ENCODE peak calls at places on chromosomes 11 and 22, in five cellular contexts. D is cardiac muscle cell, P is aorta, B is H9, W is stomach. Y is an unnamed sample.

GRCh38 chr22:25623310-25623734 is 58.8 kb downstream of the GRK3 start:
- DNase-seq in B (no peak), D (no peak), W (no peak), P (no peak), Y (no peak)

GRCh38 chr11:8757533-8757932 is 74.9 kb downstream of the RPL27A start:
- DNase-seq in B (no peak), W (no peak), P (no peak), D (no peak), Y (no peak)

GRCh38 chr22:49454726-49455125 is 372.9 kb downstream of the BRD1 start:
- DNase-seq in P (no peak), W (no peak), B (no peak), D (no peak), Y (no peak)

GRCh38 chr22:32475428-32476010 is 908 bp downstream of the FBXO7 start:
- DNase-seq in P (peak; percentile 56), W (peak; percentile 40), D (peak; percentile 63), B (peak; percentile 32), Y (peak; percentile 58)

GRCh38 chr22:50696251-50696798 is 23.7 kb downstream of the SHANK3 start:
- DNase-seq in W (no peak), P (no peak), B (no peak), D (no peak), Y (peak; percentile 48)

GRCh38 chr22:42560381-42560780 is 6.6 kb downstream of the SERHL2 start:
- DNase-seq in P (no peak), D (no peak), B (no peak), W (no peak), Y (no peak)

GRCh38 chr22:23762866-23763578 is at the start of gene C22orf15:
- DNase-seq in B (peak; percentile 77), D (no peak), P (no peak), W (no peak), Y (no peak)

GRCh38 chr11:12842933-12843636 is 166.0 kb upstream of the RASSF10 start:
- DNase-seq in W (no peak), D (peak; percentile 75), P (no peak), B (no peak), Y (no peak)

GRCh38 chr11:67195971-67196418 is 70.3 kb upstream of the GRK2 start:
- DNase-seq in W (no peak), D (no peak), B (no peak), P (no peak), Y (no peak)

GRCh38 chr22:39839198-39839597 is 54.4 kb downstream of the ENTHD1 start:
- DNase-seq in B (no peak), D (no peak), P (no peak), W (no peak), Y (no peak)

GRCh38 chr11:74838188-74838587 is 89.5 kb downstream of the RNF169 start:
- DNase-seq in D (no peak), B (no peak), P (no peak), W (no peak), Y (no peak)

GRCh38 chr22:46388647-46389046 is 53.1 kb downstream of the TRMU start:
- DNase-seq in B (no peak), P (no peak), W (no peak), D (no peak), Y (no peak)

GRCh38 chr11:68014157-68014965 is 4.2 kb downstream of the ALDH3B1 start:
- DNase-seq in P (peak; percentile 76), D (no peak), B (no peak), W (peak; percentile 79), Y (no peak)

GRCh38 chr11:1260023-1260501 is 37.2 kb downstream of the MUC5B start:
- DNase-seq in D (no peak), P (no peak), B (peak; percentile 57), W (peak; percentile 41), Y (no peak)

GRCh38 chr22:31496007-31496734 is at the start of gene SFI1:
- DNase-seq in W (peak; percentile 92), P (peak; percentile 96), B (peak; percentile 89), D (peak; percentile 92), Y (peak; percentile 95)

GRCh38 chr11:61793084-61793828 is 545 bp downstream of the FEN1 start:
- DNase-seq in B (no peak), W (no peak), P (no peak), D (no peak), Y (no peak)

GRCh38 chr11:117281159-117281558 is 10.0 kb upstream of the BACE1-AS start:
- DNase-seq in B (no peak), W (no peak), D (no peak), P (no peak), Y (no peak)

GRCh38 chr22:49783036-49783746 is 44.5 kb downstream of the BRD1 start:
- DNase-seq in B (no peak), D (no peak), W (no peak), P (peak; percentile 48), Y (no peak)

GRCh38 chr11:20055312-20055711 is 105.0 kb downstream of the DBX1 start:
- DNase-seq in B (no peak), D (no peak), W (no peak), P (no peak), Y (no peak)

GRCh38 chr22:49620003-49620556 is 207.6 kb downstream of the BRD1 start:
- DNase-seq in B (no peak), W (no peak), P (no peak), D (no peak), Y (no peak)

GRCh38 chr11:94149435-94149834 is 20.8 kb downstream of the PANX1 start:
- DNase-seq in P (no peak), B (no peak), W (no peak), D (no peak), Y (no peak)

GRCh38 chr11:102664001-102664752 is 39.0 kb upstream of the MMP20 start:
- DNase-seq in B (peak; percentile 61), P (no peak), W (no peak), D (no peak), Y (no peak)

GRCh38 chr11:61154528-61154927 is 6.7 kb downstream of the VPS37C start:
- DNase-seq in B (no peak), P (no peak), W (no peak), D (no peak), Y (no peak)

GRCh38 chr11:70566768-70567530 is 168.6 kb downstream of the CTTN start:
- DNase-seq in B (no peak), W (no peak), P (no peak), D (no peak), Y (no peak)

GRCh38 chr11:10125522-10126133 is 168.4 kb downstream of the SBF2 start:
- DNase-seq in D (no peak), W (no peak), B (no peak), P (no peak), Y (no peak)

GRCh38 chr11:10118830-10119229 is 175.2 kb downstream of the SBF2 start:
- DNase-seq in B (no peak), P (no peak), D (no peak), W (no peak), Y (no peak)

GRCh38 chr11:10117709-10118341 is 176.2 kb downstream of the SBF2 start:
- DNase-seq in W (no peak), D (no peak), P (no peak), B (no peak), Y (no peak)

GRCh38 chr11:10116588-10116987 is 177.4 kb downstream of the SBF2 start:
- DNase-seq in D (no peak), P (no peak), W (no peak), B (no peak), Y (no peak)

GRCh38 chr11:10122337-10123197 is 171.5 kb downstream of the SBF2 start:
- DNase-seq in B (no peak), P (no peak), W (no peak), D (no peak), Y (no peak)
- H3K27ac ChIP-seq in B (no peak overlapping the region), P (no peak overlapping the region), W (no peak overlapping the region), D (no peak overlapping the region), Y (no peak overlapping the region)

GRCh38 chr11:86278226-86278625 is 23.8 kb upstream of the HIKESHI start:
- DNase-seq in W (no peak), P (no peak), B (no peak), D (no peak), Y (no peak)
- H3K27ac ChIP-seq in W (no peak overlapping the region), P (no peak overlapping the region), B (peak overlapping the region; percentile 45), D (no peak overlapping the region), Y (no peak overlapping the region)

GRCh38 chr11:39239553-39239952 is 2219.9 kb downstream of the LRRC4C start:
- DNase-seq in D (no peak), W (no peak), B (no peak), P (no peak), Y (no peak)
- H3K27ac ChIP-seq in D (no peak overlapping the region), W (no peak overlapping the region), B (no peak overlapping the region), P (no peak overlapping the region), Y (no peak overlapping the region)

GRCh38 chr11:121248496-121248895 is 44.1 kb upstream of the SC5D start:
- DNase-seq in B (no peak), P (no peak), W (no peak), D (no peak), Y (no peak)
- H3K27ac ChIP-seq in B (no peak overlapping the region), P (no peak overlapping the region), W (no peak overlapping the region), D (no peak overlapping the region), Y (no peak overlapping the region)

DNA sequence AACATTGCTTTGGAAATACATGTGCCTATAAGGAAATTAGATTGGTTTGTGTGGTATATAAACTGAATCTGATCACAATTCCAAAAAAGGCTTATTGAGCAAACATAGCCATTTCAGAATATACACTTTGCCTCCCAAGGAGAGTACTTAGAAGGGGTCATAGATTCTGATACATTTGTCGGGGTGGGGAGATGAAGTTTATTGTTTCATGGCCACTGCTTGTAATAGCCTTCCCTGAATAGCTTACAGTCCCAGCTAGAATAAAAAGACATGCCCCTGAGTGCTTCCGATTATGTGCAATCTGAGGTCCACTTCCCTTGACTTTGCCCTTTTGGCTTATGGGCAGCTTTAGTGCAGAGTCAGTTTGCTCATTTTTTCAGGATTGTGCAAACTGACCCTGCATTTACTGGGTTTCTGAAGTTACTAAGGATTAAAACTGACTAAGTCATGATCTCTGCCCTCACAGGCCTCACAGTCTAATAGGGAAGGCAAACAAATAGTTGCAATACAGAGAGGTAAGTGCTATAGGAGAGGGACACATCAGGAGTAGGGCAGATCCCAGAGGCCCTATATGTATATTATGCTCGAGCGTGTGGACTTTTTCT is 184.2 kb downstream of the BLID start:
- DNase-seq in D (no peak), B (no peak), P (no peak), W (no peak), Y (no peak)
- H3K27ac ChIP-seq in D (no peak overlapping the region), B (no peak overlapping the region), P (no peak overlapping the region), W (no peak overlapping the region), Y (peak overlapping the region; percentile 52)

GRCh38 chr11:126485986-126486635 is 130.6 kb downstream of the ST3GAL4 start:
- DNase-seq in P (no peak), W (no peak), D (no peak), B (no peak), Y (no peak)
- H3K27ac ChIP-seq in P (no peak overlapping the region), W (no peak overlapping the region), D (no peak overlapping the region), B (no peak overlapping the region), Y (no peak overlapping the region)

GRCh38 chr11:115290479-115291390 is 213.5 kb downstream of the CADM1 start:
- DNase-seq in P (no peak), B (no peak), W (no peak), D (no peak), Y (no peak)

GRCh38 chr11:115279831-115280761 is 224.1 kb downstream of the CADM1 start:
- DNase-seq in P (no peak), W (no peak), D (no peak), B (no peak), Y (no peak)

GRCh38 chr11:115286614-115287013 is 217.6 kb downstream of the CADM1 start:
- DNase-seq in W (no peak), D (no peak), P (no peak), B (no peak), Y (no peak)

GRCh38 chr11:115287266-115287665 is 216.9 kb downstream of the CADM1 start:
- DNase-seq in D (no peak), P (no peak), B (no peak), W (no peak), Y (no peak)

GRCh38 chr11:115284766-115285165 is 219.4 kb downstream of the CADM1 start:
- DNase-seq in B (no peak), W (no peak), P (no peak), D (no peak), Y (no peak)
- H3K27ac ChIP-seq in B (no peak overlapping the region), W (no peak overlapping the region), P (no peak overlapping the region), D (no peak overlapping the region), Y (no peak overlapping the region)